ENCODE peak calls at places on chromosomes 6 and 20, in four cellular contexts. U is colonic mucosa, K is WERI-Rb-1, T is fibroblast of lung. D is an unnamed sample.

GRCh38 chr20:20241966-20242365 is 125.9 kb upstream of the INSM1 start:
- DNase-seq in T (no peak), U (no peak), K (no peak), D (no peak)

GRCh38 chr6:37083243-37084138 is 78.0 kb downstream of the FGD2 start:
- DNase-seq in K (no peak), T (peak; percentile 59), U (peak; percentile 51), D (peak; percentile 94)

GRCh38 chr20:49768204-49769124 is 44.2 kb upstream of the SLC9A8 start:
- DNase-seq in K (no peak), T (peak; percentile 89), U (peak; percentile 63), D (peak; percentile 97)

GRCh38 chr20:51371720-51372119 is 170.8 kb downstream of the NFATC2 start:
- DNase-seq in T (no peak), U (no peak), K (no peak), D (no peak)

GRCh38 chr6:131923356-131923755 is 27.8 kb downstream of the CCN2 start:
- DNase-seq in K (peak; percentile 66), U (peak; percentile 72), T (peak; percentile 45), D (peak; percentile 76)

GRCh38 chr6:166307981-166308768 is at the start of gene PRR18:
- DNase-seq in T (no peak), K (peak; percentile 53), U (no peak), D (no peak)

GRCh38 chr6:28154357-28154756 is 12.7 kb downstream of the ZKSCAN8 start:
- DNase-seq in K (no peak), U (no peak), T (no peak), D (no peak)

GRCh38 chr6:163249651-163250101 is 164.8 kb upstream of the QKI start:
- DNase-seq in T (peak; percentile 83), U (no peak), K (no peak), D (no peak)

GRCh38 chr6:128244751-128245405 is 275.5 kb downstream of the PTPRK start:
- DNase-seq in K (no peak), U (no peak), T (peak; percentile 44), D (peak; percentile 36)

GRCh38 chr6:14704383-14705271 is 541.2 kb upstream of the JARID2 start:
- DNase-seq in U (no peak), K (no peak), T (no peak), D (no peak)

GRCh38 chr20:32535316-32535952 is 49.7 kb downstream of the NOL4L start:
- DNase-seq in T (no peak), K (peak; percentile 56), U (no peak), D (no peak)

GRCh38 chr20:14800743-14801425 is 463.5 kb upstream of the FLRT3 start:
- DNase-seq in U (no peak), T (no peak), K (no peak), D (no peak)

DNA sequence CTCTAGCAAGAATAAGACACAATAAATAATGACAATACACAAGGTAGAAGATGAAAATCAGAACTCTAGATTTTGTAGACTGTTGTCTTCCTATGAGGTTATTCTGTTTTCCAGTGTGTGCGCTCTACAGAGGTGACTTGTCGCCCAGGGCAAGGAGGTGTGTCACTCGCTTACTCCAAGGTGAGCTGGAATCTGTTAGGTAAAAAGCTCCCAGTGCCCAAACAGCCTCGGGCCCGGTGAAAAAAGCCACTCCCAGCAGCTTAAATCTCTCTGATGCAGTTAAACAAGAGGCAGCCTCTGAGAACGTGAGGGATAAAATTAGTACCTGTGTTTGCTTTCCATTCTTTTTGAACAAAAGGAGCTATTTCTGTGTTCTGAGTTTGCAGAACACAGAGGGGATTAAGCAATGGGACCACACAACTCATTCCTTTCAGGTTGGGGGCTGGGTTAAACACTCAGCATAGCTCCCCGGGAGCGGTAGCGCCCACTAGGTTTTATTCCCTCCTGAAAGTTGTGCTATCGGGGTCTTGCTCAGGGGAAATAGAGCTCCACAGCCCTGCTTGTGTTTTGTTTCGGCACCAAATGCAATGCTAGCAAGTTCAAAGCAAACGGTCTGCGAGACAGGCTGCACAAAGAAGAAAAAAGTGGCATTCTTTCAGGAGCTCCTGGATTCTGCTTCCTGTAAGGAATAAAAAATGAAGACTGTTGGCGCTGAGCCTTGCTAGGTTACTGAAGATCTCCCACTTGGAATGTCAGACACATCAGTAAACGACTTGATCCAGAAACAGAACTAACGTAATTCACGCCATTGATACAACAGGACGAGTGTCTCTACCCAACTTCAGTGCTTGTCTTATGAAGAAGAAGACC is 181.1 kb downstream of the FOXA2 start:
- DNase-seq in T (peak; percentile 4), U (no peak), K (no peak), D (peak; percentile 13)
- H3K4me3 ChIP-seq in T (peak overlapping the region; percentile 64), U (peak overlapping the region; percentile 5), K (no peak overlapping the region), D (peak overlapping the region; percentile 42)

DNA sequence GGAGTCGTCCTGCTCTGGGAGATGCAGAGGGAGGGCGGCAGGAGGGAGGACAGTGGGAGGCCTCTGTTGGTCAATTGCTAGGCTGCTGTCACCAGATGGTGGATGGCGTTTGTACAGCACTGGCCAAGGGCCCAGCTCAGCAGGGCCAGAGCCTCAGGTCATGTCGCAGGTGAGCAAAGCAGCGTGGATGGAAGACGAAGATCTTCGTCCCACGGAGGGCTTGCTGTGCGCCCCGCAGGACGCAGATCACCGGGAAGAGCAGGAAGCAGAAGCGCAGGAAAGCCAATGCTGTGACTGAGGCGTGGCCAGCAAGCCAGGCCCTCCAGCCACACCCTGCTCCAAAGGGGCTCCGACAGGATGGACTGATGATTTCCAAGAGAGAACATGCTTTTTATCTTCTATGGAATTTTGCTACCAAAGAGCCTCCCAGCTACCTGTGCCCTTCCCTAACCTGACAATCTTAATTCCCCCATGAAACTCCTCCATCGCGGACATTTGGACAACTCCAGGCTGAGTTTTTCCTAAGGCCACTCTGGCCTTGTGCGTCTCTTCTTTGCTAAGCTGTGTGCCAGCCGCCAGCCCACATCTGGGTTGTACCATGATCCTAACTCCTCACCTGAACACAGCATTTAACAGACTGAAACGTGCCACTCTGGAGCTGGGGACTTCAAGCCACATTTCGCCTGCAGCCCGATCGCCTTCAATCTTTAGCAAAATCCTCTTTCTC is 3.5 kb upstream of the SLCO4A1 start:
- DNase-seq in U (no peak), T (no peak), K (peak; percentile 53), D (no peak)
- H3K4me3 ChIP-seq in U (no peak overlapping the region), T (no peak overlapping the region), K (no peak overlapping the region), D (no peak overlapping the region)

DNA sequence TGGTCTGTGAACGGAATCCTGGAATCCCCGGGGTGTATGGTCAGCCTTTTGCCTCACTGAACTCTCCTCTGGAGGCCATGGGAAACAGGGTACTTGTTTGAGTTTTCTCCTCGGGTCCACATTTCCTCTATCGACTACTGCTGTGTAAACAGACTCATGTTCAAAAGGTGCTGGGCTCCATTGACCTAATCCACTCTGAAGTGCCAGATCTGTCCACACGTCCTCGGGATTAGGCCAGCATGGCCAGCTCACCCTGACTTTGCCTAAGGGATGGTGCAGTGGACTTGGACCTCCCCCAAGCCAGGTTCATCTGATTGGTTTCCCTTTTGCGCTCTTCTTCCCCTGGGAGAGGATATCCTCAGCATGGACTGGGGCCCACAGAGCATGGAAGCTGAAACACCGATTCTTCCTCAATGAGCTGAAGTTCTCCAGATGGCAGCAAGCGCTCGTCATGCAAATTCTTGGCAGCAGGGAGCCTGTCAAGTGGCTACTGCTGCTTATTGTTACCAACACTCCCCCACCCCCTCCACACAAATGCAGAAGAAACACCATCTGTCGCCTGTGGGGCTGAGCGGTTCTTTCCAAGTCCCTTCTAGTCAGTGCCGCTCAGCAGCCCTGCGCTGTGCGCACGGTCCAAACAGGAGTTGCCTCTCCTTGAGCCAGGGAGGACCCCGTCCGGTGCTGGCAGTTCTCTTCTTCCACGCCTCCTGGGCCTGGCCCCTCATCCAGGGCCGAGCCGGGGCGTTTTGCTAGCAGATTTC is 292.6 kb upstream of the MARCKS start:
- DNase-seq in K (peak; percentile 97), U (peak; percentile 54), T (peak; percentile 98), D (peak; percentile 97)
- H3K4me3 ChIP-seq in K (peak overlapping the region; percentile 55), U (no peak overlapping the region), T (peak overlapping the region; percentile 19), D (peak overlapping the region; percentile 46)

GRCh38 chr20:4815618-4816017 is 93.9 kb downstream of the PRND start:
- DNase-seq in T (no peak), U (no peak), K (no peak), D (no peak)
- H3K4me3 ChIP-seq in T (no peak overlapping the region), U (no peak overlapping the region), K (no peak overlapping the region), D (no peak overlapping the region)

DNA sequence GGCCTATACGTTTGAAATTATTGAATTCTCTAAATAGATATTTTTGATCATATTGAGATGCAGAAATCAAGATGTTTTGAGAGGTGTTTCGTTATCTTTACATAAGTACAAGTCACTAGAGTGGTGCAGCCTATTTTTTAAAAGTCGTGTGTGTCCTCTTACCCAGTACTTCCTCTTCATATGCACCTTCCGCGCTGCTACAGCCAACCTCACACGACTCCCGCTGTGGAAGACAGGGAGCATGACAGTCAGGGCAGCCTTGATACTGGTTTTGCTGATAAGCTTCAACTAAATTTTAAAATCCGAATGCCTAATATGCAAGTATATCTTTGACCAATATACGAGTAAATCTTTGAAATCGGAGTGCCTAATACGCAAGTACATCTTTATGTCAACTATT is 16.3 kb downstream of the ROS1 start:
- DNase-seq in T (no peak), U (no peak), K (no peak), D (no peak)
- H3K4me3 ChIP-seq in T (no peak overlapping the region), U (no peak overlapping the region), K (no peak overlapping the region), D (no peak overlapping the region)

GRCh38 chr20:9072741-9073310 is 3.9 kb downstream of the PLCB4 start:
- DNase-seq in U (no peak), K (no peak), T (no peak), D (no peak)

GRCh38 chr20:9070304-9070703 is 1.4 kb downstream of the PLCB4 start:
- DNase-seq in T (no peak), K (no peak), U (no peak), D (no peak)

GRCh38 chr20:9075264-9076095 is 6.6 kb downstream of the PLCB4 start:
- DNase-seq in K (no peak), T (no peak), U (no peak), D (peak; percentile 51)

GRCh38 chr20:9068896-9069663 is at the start of gene PLCB4:
- DNase-seq in T (peak; percentile 46), U (peak; percentile 77), K (peak; percentile 50), D (peak; percentile 30)

DNA sequence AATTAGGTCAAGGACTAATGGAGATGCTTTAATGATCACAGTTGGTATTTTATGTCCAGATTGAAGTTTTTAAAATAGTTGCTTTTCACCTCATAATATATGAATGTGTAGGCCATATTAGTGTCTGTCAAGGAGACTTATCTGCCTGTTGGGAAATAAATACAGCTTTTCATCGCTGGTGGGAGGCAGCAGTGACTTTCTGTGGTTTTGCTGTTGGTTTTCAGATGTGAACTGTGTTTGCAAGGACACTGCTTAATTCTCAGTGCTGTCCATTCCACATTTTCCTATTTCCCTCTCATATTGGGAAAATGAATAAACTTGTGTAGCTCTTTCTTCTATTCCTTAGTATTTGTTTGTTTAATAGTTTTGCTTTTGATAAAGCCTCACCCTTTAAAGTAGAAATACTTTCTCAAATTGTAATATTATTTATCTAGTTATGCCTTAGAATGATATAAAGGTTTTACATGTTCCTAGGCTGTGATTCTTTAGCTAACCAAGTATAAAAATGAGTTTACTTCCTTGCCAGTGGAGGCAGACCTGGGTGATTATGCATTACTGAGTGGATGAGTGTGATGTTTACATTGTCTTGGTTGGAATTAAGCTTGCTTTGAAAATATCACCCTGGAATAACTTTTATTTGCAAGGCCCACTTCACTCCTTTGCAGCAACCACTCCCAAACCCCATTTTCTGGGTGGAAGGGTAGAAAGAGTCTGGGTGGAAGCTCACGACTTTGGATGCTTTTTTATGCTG is 3.3 kb downstream of the PLCB4 start:
- DNase-seq in T (peak; percentile 23), K (no peak), U (no peak), D (no peak)
- H3K4me3 ChIP-seq in T (no peak overlapping the region), K (no peak overlapping the region), U (no peak overlapping the region), D (no peak overlapping the region)

D was measured in choroid plexus epithelial cell.